ENCODE peak calls at places on chromosomes 5 and 9, in seven cellular contexts. G is ovary, E is A549, A is astrocyte of the cerebellum, K is osteoblast, C is cardiac muscle cell, Y is foreskin fibroblast. F is an unnamed sample.
A peak's percentile ranks its signal among the peaks of the same experiment; 100 is the strongest.

GRCh38 chr9:91285729-91286353 is 75.9 kb downstream of the AUH start:
- DNase-seq in G (no peak), E (no peak), A (no peak), K (no peak), C (no peak), Y (no peak), F (no peak)

GRCh38 chr5:121038438-121038837 is 574.3 kb downstream of the PRR16 start:
- DNase-seq in G (no peak), E (no peak), A (no peak), K (no peak), C (no peak), Y (no peak), F (no peak)

GRCh38 chr5:82174128-82174918 is 103.8 kb downstream of the RPS23 start:
- DNase-seq in G (peak; percentile 22), E (peak; percentile 38), A (peak; percentile 84), K (no peak), C (peak; percentile 79), Y (no peak), F (peak; percentile 46)

GRCh38 chr5:174717826-174718455 is 6.4 kb upstream of the MSX2 start:
- DNase-seq in G (no peak), E (no peak), A (no peak), K (peak; percentile 71), C (no peak), Y (no peak), F (no peak)

GRCh38 chr5:41527201-41527779 is 16.9 kb upstream of the PLCXD3 start:
- DNase-seq in G (no peak), E (no peak), A (peak; percentile 89), K (peak; percentile 88), C (peak; percentile 99), Y (peak; percentile 70), F (peak; percentile 24)

GRCh38 chr5:82360043-82360442 is 81.9 kb upstream of the RPS23 start:
- DNase-seq in G (no peak), E (no peak), A (no peak), K (no peak), C (no peak), Y (no peak), F (no peak)

GRCh38 chr5:1029945-1030625 is 21.5 kb downstream of the NKD2 start:
- DNase-seq in G (no peak), E (no peak), A (no peak), K (peak; percentile 86), C (no peak), Y (no peak), F (no peak)

GRCh38 chr5:107776506-107776905 is 105.8 kb upstream of the EFNA5 start:
- DNase-seq in G (no peak), E (no peak), A (no peak), K (no peak), C (no peak), Y (no peak), F (no peak)

GRCh38 chr9:83424831-83425230 is 113.4 kb downstream of the FRMD3 start:
- DNase-seq in G (no peak), E (no peak), A (no peak), K (no peak), C (no peak), Y (no peak), F (no peak)

GRCh38 chr5:88183255-88183654 is 85.4 kb downstream of the TMEM161B start:
- DNase-seq in G (no peak), E (no peak), A (no peak), K (no peak), C (no peak), Y (no peak), F (no peak)

GRCh38 chr9:127972316-127972871 is 8.4 kb downstream of the EEIG1 start:
- DNase-seq in G (no peak), E (no peak), A (no peak), K (peak; percentile 72), C (no peak), Y (no peak), F (peak; percentile 69)
- H3K4me3 ChIP-seq in G (no peak overlapping the region), E (no peak overlapping the region), A (no peak overlapping the region), K (no peak overlapping the region), C (no peak overlapping the region), Y (no peak overlapping the region), F (peak overlapping the region; percentile 2)

GRCh38 chr9:7097040-7097715 is 339.4 kb downstream of the KDM4C start:
- DNase-seq in G (no peak), E (no peak), A (no peak), K (peak; percentile 48), C (no peak), Y (no peak), F (no peak)

GRCh38 chr9:7095054-7095453 is 337.3 kb downstream of the KDM4C start:
- DNase-seq in G (no peak), E (no peak), A (no peak), K (no peak), C (no peak), Y (no peak), F (no peak)

GRCh38 chr9:7093040-7093439 is 335.3 kb downstream of the KDM4C start:
- DNase-seq in G (no peak), E (no peak), A (no peak), K (no peak), C (no peak), Y (no peak), F (no peak)

GRCh38 chr9:7094576-7094975 is 336.8 kb downstream of the KDM4C start:
- DNase-seq in G (no peak), E (no peak), A (no peak), K (no peak), C (no peak), Y (no peak), F (no peak)

DNA sequence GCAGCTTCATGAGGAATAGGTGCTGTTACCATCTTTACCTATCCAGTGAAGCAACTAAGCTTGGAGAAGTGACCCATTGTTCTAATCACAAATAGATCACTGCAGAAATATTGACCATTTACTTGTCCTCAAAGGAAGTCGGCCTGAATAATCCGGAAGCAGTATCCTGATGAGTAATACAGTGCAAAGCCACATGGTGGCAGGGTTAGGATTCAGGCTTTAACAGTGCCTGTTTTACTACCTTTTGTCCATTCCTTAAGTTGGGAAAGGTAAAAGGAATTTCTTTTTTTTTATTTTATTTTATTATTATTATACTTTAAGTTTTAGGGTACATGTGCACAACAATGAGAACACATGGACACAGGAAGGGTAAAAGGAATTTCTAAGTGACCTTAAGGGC is 336.3 kb downstream of the KDM4C start:
- DNase-seq in G (no peak), E (no peak), A (no peak), K (peak; percentile 35), C (peak; percentile 33), Y (no peak), F (no peak)
- TF ChIP-seq CTCF in G (no peak), E (peak; percentile 43), A (peak; percentile 64), K (peak; percentile 27), C (peak; percentile 47), Y (peak; percentile 22), F (peak; percentile 60)

GRCh38 chr5:141651728-141652105 is 499 bp upstream of the FCHSD1 start:
- DNase-seq in G (no peak), E (no peak), A (no peak), K (peak; percentile 44), C (no peak), Y (no peak), F (no peak)

GRCh38 chr5:141647851-141648250 is 3.4 kb downstream of the FCHSD1 start:
- DNase-seq in G (no peak), E (no peak), A (no peak), K (no peak), C (no peak), Y (no peak), F (no peak)

GRCh38 chr5:141650851-141651727 is at the start of gene FCHSD1:
- DNase-seq in G (peak; percentile 92), E (peak; percentile 98), A (peak; percentile 31), K (peak; percentile 99), C (peak; percentile 83), Y (peak; percentile 79), F (peak; percentile 90)

GRCh38 chr5:141649056-141649688 is 2.0 kb downstream of the FCHSD1 start:
- DNase-seq in G (no peak), E (no peak), A (no peak), K (no peak), C (no peak), Y (no peak), F (no peak)

GRCh38 chr5:141649972-141650371 is 1.2 kb downstream of the FCHSD1 start:
- DNase-seq in G (no peak), E (no peak), A (no peak), K (no peak), C (no peak), Y (no peak), F (no peak)
- H3K4me3 ChIP-seq in G (no peak overlapping the region), E (no peak overlapping the region), A (no peak overlapping the region), K (no peak overlapping the region), C (no peak overlapping the region), Y (no peak overlapping the region), F (no peak overlapping the region)

GRCh38 chr5:36395260-36395659 is 93.6 kb upstream of the RANBP3L start:
- DNase-seq in G (no peak), E (no peak), A (no peak), K (no peak), C (no peak), Y (no peak), F (no peak)

GRCh38 chr5:36392186-36392585 is 90.5 kb upstream of the RANBP3L start:
- DNase-seq in G (no peak), E (no peak), A (no peak), K (peak; percentile 38), C (no peak), Y (no peak), F (no peak)

GRCh38 chr5:36396640-36397039 is 94.9 kb upstream of the RANBP3L start:
- DNase-seq in G (no peak), E (no peak), A (no peak), K (no peak), C (peak; percentile 34), Y (no peak), F (no peak)

GRCh38 chr5:36392818-36393217 is 91.1 kb upstream of the RANBP3L start:
- DNase-seq in G (no peak), E (no peak), A (peak; percentile 51), K (peak; percentile 80), C (peak; percentile 72), Y (peak; percentile 65), F (no peak)

DNA sequence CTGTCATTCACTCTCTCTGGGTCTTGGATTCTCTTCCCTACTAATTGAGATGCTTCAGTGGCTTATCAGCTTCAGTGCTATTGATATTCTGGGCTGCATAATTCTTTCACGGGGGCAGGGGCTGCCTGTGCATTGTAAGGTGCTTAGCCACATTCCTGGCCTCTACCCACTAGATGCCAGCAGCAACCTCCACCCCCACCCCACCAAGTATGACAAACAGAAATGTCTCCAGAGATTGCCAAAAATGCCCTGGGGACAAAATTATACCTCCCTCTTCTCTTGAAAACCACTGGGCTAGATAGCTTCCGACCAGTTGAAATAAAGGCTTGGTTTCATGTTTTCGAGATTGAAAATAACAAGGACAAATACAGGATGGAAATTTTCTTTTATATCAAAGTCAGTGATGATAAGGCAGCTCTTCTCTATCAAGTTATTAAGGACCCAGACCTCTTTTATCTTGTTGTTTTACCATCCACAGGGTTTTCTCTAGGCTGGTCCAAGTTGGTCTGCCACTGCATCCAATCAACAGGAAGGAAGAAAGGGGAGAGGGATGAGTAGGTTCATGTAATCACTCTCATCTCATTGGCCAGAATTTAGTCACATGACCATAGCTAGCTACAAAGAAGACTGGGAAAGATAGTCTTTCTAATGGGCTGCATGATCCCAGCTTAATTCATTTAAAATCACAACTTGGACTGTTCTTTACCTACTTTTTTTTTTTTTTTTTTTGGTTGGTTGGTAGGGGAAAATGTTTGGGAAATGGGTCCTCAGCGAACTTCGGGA is 92.1 kb upstream of the RANBP3L start:
- DNase-seq in G (no peak), E (no peak), A (no peak), K (no peak), C (no peak), Y (no peak), F (no peak)
- TF ChIP-seq CTCF in G (no peak), E (no peak), A (no peak), K (no peak), C (no peak), Y (no peak), F (no peak)